ENCODE peak calls at places on chromosomes 3 and 15, in five cellular contexts. H, K, V, Y and W are unnamed samples. For H3K36me3, the result is how much of the 10 kb centered on the place peaks cover.

GRCh38 chr3:160448845-160449659 is 534 bp downstream of the TRIM59 start:
- DNase-seq in H (peak), K (no peak), V (peak), Y (peak), W (peak)

GRCh38 chr3:146970236-146970635 is 365.1 kb upstream of the PLSCR5 start:
- DNase-seq in H (no peak), K (no peak), V (no peak), Y (no peak), W (no peak)

GRCh38 chr3:128781164-128781563 is 55.2 kb downstream of the RAB7A start:
- DNase-seq in H (no peak), K (no peak), V (no peak), Y (no peak), W (no peak)

GRCh38 chr15:67133738-67134576 is 68.6 kb downstream of the SMAD3 start:
- DNase-seq in H (peak), K (peak), V (no peak), Y (no peak), W (peak)

GRCh38 chr3:101388706-101389105 is 68.3 kb upstream of the IMPG2 start:
- DNase-seq in H (no peak), K (no peak), V (no peak), Y (no peak), W (no peak)

GRCh38 chr3:135802171-135802570 is 163.4 kb upstream of the PPP2R3A start:
- DNase-seq in H (no peak), K (no peak), V (no peak), Y (no peak), W (no peak)

GRCh38 chr3:50913279-50913678 is 238.6 kb downstream of the DOCK3 start:
- DNase-seq in H (no peak), K (no peak), V (no peak), Y (no peak), W (peak)

GRCh38 chr15:62392411-62392810 is 227.3 kb upstream of the C2CD4B start:
- DNase-seq in H (peak), K (peak), V (peak), Y (no peak), W (no peak)

GRCh38 chr15:94943863-94944262 is 712.5 kb downstream of the MCTP2 start:
- DNase-seq in H (no peak), K (no peak), V (no peak), Y (no peak), W (no peak)

GRCh38 chr3:177589921-177590336 is 392.6 kb upstream of the TBL1XR1 start:
- DNase-seq in H (peak), K (peak), V (peak), Y (peak), W (peak)

GRCh38 chr3:111541911-111542483 is at the start of gene CD96:
- DNase-seq in H (no peak), K (peak), V (peak), Y (no peak), W (no peak)

GRCh38 chr3:21390136-21390535 is 360.9 kb downstream of the ZNF385D start:
- DNase-seq in H (no peak), K (peak), V (no peak), Y (no peak), W (peak)

GRCh38 chr3:76383781-76384180 is 598.4 kb upstream of the ZNF717 start:
- DNase-seq in H (no peak), K (peak), V (no peak), Y (no peak), W (no peak)

GRCh38 chr15:97745481-97746071 is 214.9 kb upstream of the ARRDC4 start:
- DNase-seq in H (peak), K (no peak), V (peak), Y (no peak), W (peak)

GRCh38 chr3:66107855-66108254 is 69.1 kb upstream of the MAGI1 start:
- DNase-seq in H (no peak), K (peak), V (peak), Y (no peak), W (no peak)

GRCh38 chr3:37494206-37494605 is 319.8 kb upstream of the LRRFIP2 start:
- DNase-seq in H (no peak), K (no peak), V (no peak), Y (no peak), W (no peak)

GRCh38 chr3:125220183-125220582 is 7.6 kb upstream of the SLC12A8 start:
- DNase-seq in H (no peak), K (no peak), V (no peak), Y (no peak), W (no peak)

GRCh38 chr15:92083190-92083589 is 229.7 kb downstream of the SLCO3A1 start:
- DNase-seq in H (no peak), K (no peak), V (no peak), Y (no peak), W (no peak)

GRCh38 chr15:59199775-59200465 is 6.7 kb upstream of the LDHAL6B start:
- DNase-seq in H (no peak), K (peak), V (peak), Y (peak), W (peak)

GRCh38 chr3:108133858-108134554 is 43.2 kb upstream of the CD47 start:
- DNase-seq in H (no peak), K (no peak), V (no peak), Y (no peak), W (no peak)

GRCh38 chr15:99994849-99995248 is 261.6 kb upstream of the LYSMD4 start:
- DNase-seq in H (peak), K (no peak), V (no peak), Y (no peak), W (no peak)

GRCh38 chr15:77013786-77014136 is 18.8 kb downstream of the PSTPIP1 start:
- DNase-seq in H (no peak), K (no peak), V (no peak), Y (no peak), W (peak)

GRCh38 chr3:185069583-185070030 is 83.3 kb downstream of the C3orf70 start:
- DNase-seq in H (peak), K (no peak), V (no peak), Y (no peak), W (no peak)

GRCh38 chr3:190385835-190386688 is 1.9 kb upstream of the CLDN16 start:
- DNase-seq in H (no peak), K (peak), V (peak), Y (peak), W (peak)

GRCh38 chr3:42720126-42720525 is 17.5 kb upstream of the HHATL start:
- DNase-seq in H (no peak), K (no peak), V (no peak), Y (no peak), W (no peak)

GRCh38 chr15:95669146-95669922 is 661.2 kb upstream of the NR2F2 start:
- DNase-seq in H (peak), K (no peak), V (no peak), Y (no peak), W (no peak)

GRCh38 chr3:157436583-157437300 is at the start of gene PTX3:
- DNase-seq in H (peak), K (peak), V (peak), Y (peak), W (peak)

GRCh38 chr3:5245927-5246326 is 58.4 kb downstream of the EDEM1 start:
- DNase-seq in H (no peak), K (no peak), V (no peak), Y (no peak), W (no peak)

GRCh38 chr3:5252111-5252510 is 64.6 kb downstream of the EDEM1 start:
- DNase-seq in H (no peak), K (no peak), V (no peak), Y (no peak), W (no peak)

GRCh38 chr3:5254281-5255048 is 67.0 kb downstream of the EDEM1 start:
- DNase-seq in H (no peak), K (no peak), V (no peak), Y (no peak), W (no peak)

GRCh38 chr3:5250467-5251195 is 63.1 kb downstream of the EDEM1 start:
- DNase-seq in H (no peak), K (no peak), V (peak), Y (no peak), W (peak)

GRCh38 chr3:5251196-5251583 is 63.7 kb downstream of the EDEM1 start:
- DNase-seq in H (no peak), K (no peak), V (no peak), Y (no peak), W (no peak)
- H3K4me3 ChIP-seq in H (no peak), K (no peak), V (peak), Y (peak), W (peak)

GRCh38 chr3:57261119-57261518 is 31.4 kb downstream of the ASB14 start:
- DNase-seq in H (no peak), K (no peak), V (no peak), Y (no peak), W (no peak)

GRCh38 chr3:57252404-57252803 is 24.9 kb downstream of the APPL1 start:
- DNase-seq in H (no peak), K (no peak), V (no peak), Y (no peak), W (no peak)

GRCh38 chr3:57257678-57258077 is 30.1 kb downstream of the APPL1 start:
- DNase-seq in H (no peak), K (no peak), V (no peak), Y (no peak), W (peak)

GRCh38 chr3:57261929-57262328 is 30.6 kb downstream of the ASB14 start:
- DNase-seq in H (no peak), K (no peak), V (no peak), Y (no peak), W (no peak)

GRCh38 chr3:57256844-57257243 is 29.3 kb downstream of the APPL1 start:
- DNase-seq in H (no peak), K (no peak), V (no peak), Y (no peak), W (no peak)
- TF ChIP-seq CTCF in H (no peak), K (no peak), V (no peak), Y (no peak), W (no peak)

DNA sequence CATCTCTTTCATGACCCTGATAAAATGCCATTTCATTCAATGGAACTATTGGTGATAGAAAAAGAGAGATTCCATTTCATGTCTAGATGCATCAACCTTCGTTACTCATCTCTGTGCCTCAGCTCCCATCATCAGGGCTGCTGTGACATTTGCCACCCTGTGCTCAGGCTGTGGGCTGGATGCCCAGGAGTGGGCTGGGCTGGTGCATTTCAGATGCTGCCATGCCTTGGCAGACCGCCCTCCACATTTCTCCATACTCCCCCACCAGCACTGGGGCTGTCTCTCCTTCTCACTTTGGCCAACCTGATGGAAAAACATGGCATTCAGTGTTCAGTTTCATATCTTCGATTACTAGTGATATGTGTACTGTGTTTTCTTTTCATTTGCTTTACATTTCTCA is 59.1 kb downstream of the DNASE1L3 start:
- DNase-seq in H (no peak), K (no peak), V (no peak), Y (no peak), W (no peak)
- H3K36me3 ChIP-seq in H (under half), K (half or more), V (under half), Y (half or more), W (half or more)

GRCh38 chr3:117463276-117463675 is 753.7 kb downstream of the TUSC7 start:
- DNase-seq in H (no peak), K (no peak), V (peak), Y (no peak), W (no peak)
- H3K4me3 ChIP-seq in H (no peak), K (no peak), V (no peak), Y (no peak), W (no peak)

DNA sequence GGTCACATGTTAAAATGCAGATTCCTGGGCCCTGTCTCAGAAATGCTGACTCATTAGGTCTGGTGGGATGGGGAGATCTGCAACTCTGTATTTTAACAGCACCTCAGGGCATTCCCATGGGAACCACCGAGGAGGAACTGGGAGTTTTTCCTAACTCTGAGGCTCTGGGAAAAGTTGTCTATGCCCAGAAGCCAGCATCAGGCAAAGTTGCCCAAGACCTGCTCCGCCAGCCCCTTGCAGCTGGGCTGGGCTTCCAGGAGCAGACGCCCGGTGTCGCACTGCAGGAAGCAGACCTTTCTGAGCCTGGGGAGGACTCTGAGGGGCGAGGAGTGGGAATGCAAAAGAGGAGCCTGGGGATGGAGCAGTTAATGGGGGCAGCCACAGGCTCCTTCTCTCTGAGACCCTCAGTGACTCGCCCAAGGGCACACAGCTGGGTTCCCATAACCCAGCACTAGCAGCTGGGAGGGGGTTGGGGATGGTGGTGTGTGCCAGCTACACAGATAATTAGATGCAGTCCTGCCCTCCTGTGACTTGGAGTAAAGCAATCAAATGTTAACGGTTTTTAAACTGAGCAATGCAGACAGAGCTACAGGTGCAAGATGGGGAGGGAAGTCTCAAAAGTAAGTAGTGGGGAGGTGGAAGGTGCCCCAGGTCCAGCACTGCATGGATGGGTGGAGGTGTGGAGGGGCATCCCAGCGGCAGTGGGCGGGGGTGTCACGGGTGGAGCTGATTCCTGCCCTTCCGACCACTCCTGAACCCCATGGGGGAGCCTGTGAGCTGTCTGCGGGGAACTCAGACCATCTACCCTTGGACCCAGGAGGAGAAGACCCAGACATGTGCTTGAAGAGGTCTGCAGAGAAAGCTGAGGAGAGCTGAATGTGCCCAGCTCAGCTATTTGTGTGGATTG is 100.4 kb downstream of the LSM3 start:
- DNase-seq in H (no peak), K (no peak), V (no peak), Y (no peak), W (no peak)
- TF ChIP-seq CTCF in H (no peak), K (no peak), V (no peak), Y (no peak), W (no peak)

DNA sequence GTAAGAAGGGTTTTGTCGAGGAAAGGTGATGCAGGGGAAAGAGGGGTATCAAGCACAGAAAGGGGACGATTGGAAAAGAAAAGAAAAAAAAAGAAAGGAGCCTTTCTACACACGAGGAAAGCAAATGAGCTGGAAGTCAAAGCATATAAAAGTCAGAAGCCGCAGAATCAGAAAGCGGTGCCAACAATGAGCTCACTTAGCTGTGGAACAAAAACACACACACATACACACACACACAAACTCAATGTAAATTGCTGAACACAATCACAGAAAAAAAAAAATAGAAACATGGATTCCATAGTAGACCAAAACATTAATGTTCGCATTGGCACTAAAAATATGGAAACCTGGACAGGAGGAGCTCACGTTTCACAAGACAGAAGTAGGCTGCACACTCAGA is 63.4 kb upstream of the FEZF2 start:
- DNase-seq in H (no peak), K (no peak), V (no peak), Y (no peak), W (no peak)
- H3K36me3 ChIP-seq in H (under half), K (under half), V (under half), Y (under half), W (under half)

GRCh38 chr3:194139085-194139976 is 3.4 kb downstream of the HES1 start:
- DNase-seq in H (peak), K (peak), V (no peak), Y (peak), W (peak)
- H3K4me3 ChIP-seq in H (peak), K (peak), V (no peak), Y (peak), W (peak)

GRCh38 chr15:40470423-40471104 is at the start of gene CHST14:
- DNase-seq in H (peak), K (peak), V (peak), Y (no peak), W (no peak)
- TF ChIP-seq CTCF in H (peak), K (no peak), V (no peak), Y (peak), W (no peak)